ENCODE peak calls at places on chromosomes 13 and 19, in seven cellular contexts. D is fibroblast of mammary gland; S is right atrium auricular region; K is mucosa of descending colon; N is colonic mucosa; Z is GM23338; L is naive thymus-derived CD4-positive, alpha-beta T cell. M is an unnamed sample.

GRCh38 chr19:48798937-48799336 is 11.9 kb downstream of the BCAT2 start:
- DNase-seq in S (no peak), Z (peak; percentile 77), L (no peak), N (no peak), D (no peak), K (no peak), M (no peak)

GRCh38 chr19:5293607-5294089 is 47.0 kb downstream of the PTPRS start:
- DNase-seq in N (no peak), Z (peak; percentile 84), S (no peak), D (peak; percentile 33), L (no peak), K (no peak), M (no peak)

GRCh38 chr19:40744554-40745401 is 5.5 kb downstream of the ACTMAP start:
- DNase-seq in L (no peak), D (no peak), Z (peak; percentile 64), N (no peak), K (no peak), S (no peak), M (peak; percentile 41)

GRCh38 chr13:103810026-103810425 is 743.8 kb upstream of the SLC10A2 start:
- DNase-seq in K (no peak), L (no peak), D (no peak), N (no peak), Z (no peak), S (no peak), M (no peak)

GRCh38 chr19:11264452-11265176 is 2.3 kb upstream of the DOCK6 start:
- DNase-seq in N (peak; percentile 92), S (peak; percentile 70), Z (peak; percentile 70), K (peak; percentile 90), L (no peak), D (no peak), M (peak; percentile 81)

GRCh38 chr13:110358381-110358780 is 51.3 kb downstream of the COL4A2 start:
- DNase-seq in D (no peak), S (no peak), L (no peak), Z (no peak), K (no peak), N (no peak), M (no peak)

GRCh38 chr19:39157275-39157996 is 31.9 kb downstream of the PAK4 start:
- DNase-seq in N (no peak), K (no peak), Z (no peak), L (no peak), S (no peak), D (peak; percentile 21), M (no peak)

GRCh38 chr19:57552432-57552831 is 7.2 kb downstream of the ZNF550 start:
- DNase-seq in D (no peak), Z (peak; percentile 21), N (no peak), S (no peak), K (no peak), L (no peak), M (no peak)

GRCh38 chr19:7883796-7884570 is 4.3 kb upstream of the LRRC8E start:
- DNase-seq in N (no peak), Z (no peak), K (no peak), L (no peak), D (peak; percentile 47), S (no peak), M (no peak)

GRCh38 chr13:75550159-75550567 is 572 bp downstream of the UCHL3 start:
- DNase-seq in L (no peak), Z (peak; percentile 23), S (no peak), D (peak; percentile 77), N (peak; percentile 62), K (peak; percentile 60), M (peak; percentile 32)
- H3K4me3 ChIP-seq in L (peak overlapping the region; percentile 95), Z (peak overlapping the region; percentile 92), S (peak overlapping the region; percentile 78), D (peak overlapping the region; percentile 99), N (peak overlapping the region; percentile 71), K (peak overlapping the region; percentile 88), M (peak overlapping the region; percentile 97)

GRCh38 chr19:13176345-13176744 is 26.1 kb downstream of the IER2 start:
- DNase-seq in N (no peak), Z (no peak), L (no peak), D (no peak), K (no peak), S (no peak), M (no peak)

GRCh38 chr19:13172335-13173128 is 22.3 kb downstream of the IER2 start:
- DNase-seq in K (peak; percentile 83), N (peak; percentile 92), L (peak; percentile 55), S (peak; percentile 88), Z (no peak), D (peak; percentile 81), M (no peak)

GRCh38 chr19:13171146-13171545 is 20.9 kb downstream of the IER2 start:
- DNase-seq in Z (no peak), N (no peak), D (no peak), L (no peak), S (no peak), K (no peak), M (no peak)

GRCh38 chr19:13169769-13170168 is 19.6 kb downstream of the IER2 start:
- DNase-seq in Z (no peak), K (peak; percentile 52), D (peak; percentile 80), L (no peak), N (peak; percentile 83), S (no peak), M (no peak)

DNA sequence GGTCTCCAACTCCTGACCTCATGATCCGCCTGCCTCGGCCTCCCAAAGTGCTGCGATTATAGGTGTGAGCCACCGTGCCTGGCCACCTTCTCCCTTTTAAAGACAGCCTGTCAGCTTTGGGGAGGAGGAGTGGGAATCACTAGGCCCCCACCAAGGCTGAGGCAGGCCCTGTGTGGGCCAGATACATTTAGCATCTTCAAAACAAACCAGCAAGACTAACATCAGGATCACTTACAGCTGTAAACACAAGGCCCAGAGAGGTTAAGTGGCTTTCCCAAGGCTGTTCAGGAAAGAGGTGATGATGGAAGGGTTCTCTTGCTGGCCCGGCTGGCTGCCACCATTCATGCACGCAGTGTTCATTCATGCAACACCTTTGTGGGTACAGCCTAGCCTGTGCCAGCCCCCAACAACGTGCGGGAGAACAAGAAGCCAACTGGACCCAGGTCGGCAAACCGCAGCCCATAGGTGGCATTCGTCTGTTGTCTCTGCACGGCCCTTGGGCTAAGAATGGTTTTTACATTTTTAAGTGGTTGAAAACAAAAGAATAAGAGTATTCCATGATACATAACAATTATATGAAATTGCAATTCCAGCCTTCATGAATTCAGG is 23.0 kb downstream of the IER2 start:
- DNase-seq in Z (no peak), N (no peak), D (no peak), S (no peak), K (no peak), L (no peak), M (no peak)
- H3K4me3 ChIP-seq in Z (no peak overlapping the region), N (no peak overlapping the region), D (no peak overlapping the region), S (no peak overlapping the region), K (no peak overlapping the region), L (peak overlapping the region; percentile 41), M (no peak overlapping the region)

GRCh38 chr19:50580240-50580639 is 12.0 kb upstream of the LRRC4B start:
- DNase-seq in Z (no peak), S (no peak), N (no peak), L (no peak), D (no peak), K (no peak), M (no peak)

GRCh38 chr19:50580970-50581636 is 12.9 kb upstream of the LRRC4B start:
- DNase-seq in Z (no peak), S (no peak), K (no peak), N (no peak), L (no peak), D (no peak), M (no peak)
- H3K4me3 ChIP-seq in Z (no peak overlapping the region), S (no peak overlapping the region), K (no peak overlapping the region), N (no peak overlapping the region), L (no peak overlapping the region), D (no peak overlapping the region), M (no peak overlapping the region)

DNA sequence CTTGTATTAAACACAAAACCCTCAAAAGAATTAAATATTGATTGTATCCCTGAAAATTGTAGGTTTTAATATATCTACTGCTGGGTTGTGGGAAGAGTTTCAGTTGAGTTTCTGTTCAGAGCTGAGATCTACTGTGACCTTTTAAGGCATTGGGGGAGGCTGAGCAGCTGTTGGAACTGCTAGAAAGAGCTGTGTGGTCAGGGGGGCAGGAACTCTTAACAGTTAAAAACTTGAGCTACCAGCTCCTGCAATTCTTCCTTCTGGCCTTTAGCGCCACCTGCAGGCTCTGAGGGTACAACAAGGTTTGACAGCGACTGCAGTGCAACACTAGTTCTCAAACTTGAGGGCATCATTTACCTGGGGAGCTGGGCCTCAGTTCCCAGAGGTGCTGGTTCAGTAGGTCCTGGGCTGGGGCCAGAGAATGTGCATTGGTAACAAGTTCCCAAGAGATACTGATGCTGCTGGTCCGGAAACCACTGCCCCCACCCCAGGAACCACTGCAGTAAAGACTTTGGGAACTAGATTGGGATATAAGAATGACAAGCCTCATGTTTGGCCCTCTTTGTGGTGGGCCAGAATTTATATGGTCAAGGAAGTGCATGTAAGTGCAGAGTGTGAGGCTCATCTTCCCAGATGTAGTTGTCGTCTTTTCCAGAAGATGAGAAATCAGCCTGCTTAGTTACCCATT is 2.5 kb downstream of the RNASEH2B start:
- DNase-seq in D (peak; percentile 93), L (peak; percentile 81), S (peak; percentile 89), N (peak; percentile 96), Z (peak; percentile 98), K (peak; percentile 96), M (peak; percentile 98)
- H3K4me3 ChIP-seq in D (no peak overlapping the region), L (peak overlapping the region; percentile 86), S (no peak overlapping the region), N (no peak overlapping the region), Z (no peak overlapping the region), K (no peak overlapping the region), M (peak overlapping the region; percentile 99)

M was measured in OCI-LY7.